ENCODE peak calls at places on chromosomes 16 and 17, in eight cellular contexts. One of them, this sample, is unnamed.

GRCh38 chr17:77506371-77506991 is 365.7 kb downstream of the SEC14L1 start:
- DNase-seq in lung: no peak
- DNase-seq in effector memory CD8-positive, alpha-beta T cell: no peak
- DNase-seq in AG09319: no peak
- DNase-seq in memory B cell: no peak
- DNase-seq in naive thymus-derived CD8-positive, alpha-beta T cell: peak; percentile 48
- DNase-seq in pancreas: no peak
- DNase-seq in fibroblast of lung: no peak
- DNase-seq in this sample: no peak

GRCh38 chr17:50290074-50290702 is 15.9 kb downstream of the TMEM92 start:
- DNase-seq in memory B cell: no peak
- DNase-seq in lung: peak; percentile 85
- DNase-seq in effector memory CD8-positive, alpha-beta T cell: no peak
- DNase-seq in naive thymus-derived CD8-positive, alpha-beta T cell: no peak
- DNase-seq in AG09319: peak; percentile 96
- DNase-seq in pancreas: peak; percentile 29
- DNase-seq in fibroblast of lung: peak; percentile 99
- DNase-seq in this sample: no peak

GRCh38 chr17:28807925-28808641 is 34.5 kb downstream of the FAM222B start:
- DNase-seq in memory B cell: no peak
- DNase-seq in fibroblast of lung: peak; percentile 89
- DNase-seq in AG09319: peak; percentile 70
- DNase-seq in pancreas: peak; percentile 18
- DNase-seq in effector memory CD8-positive, alpha-beta T cell: no peak
- DNase-seq in lung: no peak
- DNase-seq in naive thymus-derived CD8-positive, alpha-beta T cell: no peak
- DNase-seq in this sample: no peak

GRCh38 chr17:49926886-49927285 is 42.1 kb upstream of the DLX4 start:
- DNase-seq in pancreas: peak; percentile 6
- DNase-seq in AG09319: peak; percentile 3
- DNase-seq in memory B cell: no peak
- DNase-seq in fibroblast of lung: peak; percentile 6
- DNase-seq in effector memory CD8-positive, alpha-beta T cell: no peak
- DNase-seq in lung: no peak
- DNase-seq in naive thymus-derived CD8-positive, alpha-beta T cell: no peak
- DNase-seq in this sample: no peak

GRCh38 chr16:369866-370436 is 387 bp downstream of the MRPL28 start:
- DNase-seq in lung: no peak
- DNase-seq in naive thymus-derived CD8-positive, alpha-beta T cell: peak; percentile 59
- DNase-seq in AG09319: no peak
- DNase-seq in memory B cell: no peak
- DNase-seq in effector memory CD8-positive, alpha-beta T cell: no peak
- DNase-seq in fibroblast of lung: peak; percentile 23
- DNase-seq in pancreas: no peak
- DNase-seq in this sample: peak; percentile 83

GRCh38 chr17:41976142-41976768 is 9.7 kb downstream of the CNP start:
- DNase-seq in pancreas: no peak
- DNase-seq in fibroblast of lung: no peak
- DNase-seq in effector memory CD8-positive, alpha-beta T cell: no peak
- DNase-seq in lung: no peak
- DNase-seq in naive thymus-derived CD8-positive, alpha-beta T cell: no peak
- DNase-seq in AG09319: peak; percentile 31
- DNase-seq in memory B cell: no peak
- DNase-seq in this sample: no peak

GRCh38 chr17:19753049-19753444 is 4.9 kb upstream of the ALDH3A1 start:
- DNase-seq in memory B cell: no peak
- DNase-seq in naive thymus-derived CD8-positive, alpha-beta T cell: peak; percentile 22
- DNase-seq in pancreas: no peak
- DNase-seq in fibroblast of lung: peak; percentile 87
- DNase-seq in effector memory CD8-positive, alpha-beta T cell: no peak
- DNase-seq in AG09319: peak; percentile 77
- DNase-seq in lung: peak; percentile 59
- DNase-seq in this sample: peak; percentile 92

GRCh38 chr16:19295393-19295792 is 9.9 kb downstream of the CLEC19A start:
- DNase-seq in lung: no peak
- DNase-seq in effector memory CD8-positive, alpha-beta T cell: no peak
- DNase-seq in AG09319: no peak
- DNase-seq in naive thymus-derived CD8-positive, alpha-beta T cell: no peak
- DNase-seq in pancreas: no peak
- DNase-seq in memory B cell: no peak
- DNase-seq in fibroblast of lung: no peak
- DNase-seq in this sample: no peak

GRCh38 chr17:7404737-7405412 is 978 bp upstream of the TMEM256 start:
- DNase-seq in naive thymus-derived CD8-positive, alpha-beta T cell: peak; percentile 86
- DNase-seq in memory B cell: no peak
- DNase-seq in lung: peak; percentile 45
- DNase-seq in pancreas: peak; percentile 55
- DNase-seq in AG09319: no peak
- DNase-seq in fibroblast of lung: no peak
- DNase-seq in effector memory CD8-positive, alpha-beta T cell: no peak
- DNase-seq in this sample: no peak

GRCh38 chr17:3738562-3739295 is 15.0 kb downstream of the HASPIN start:
- DNase-seq in naive thymus-derived CD8-positive, alpha-beta T cell: peak; percentile 77
- DNase-seq in pancreas: peak; percentile 65
- DNase-seq in effector memory CD8-positive, alpha-beta T cell: peak; percentile 56
- DNase-seq in fibroblast of lung: peak; percentile 37
- DNase-seq in memory B cell: peak; percentile 29
- DNase-seq in AG09319: no peak
- DNase-seq in lung: peak; percentile 64
- DNase-seq in this sample: no peak

GRCh38 chr16:85610446-85611204 is 2.5 kb upstream of the GSE1 start:
- DNase-seq in pancreas: peak; percentile 90
- DNase-seq in AG09319: no peak
- DNase-seq in effector memory CD8-positive, alpha-beta T cell: peak; percentile 87
- DNase-seq in naive thymus-derived CD8-positive, alpha-beta T cell: peak; percentile 93
- DNase-seq in fibroblast of lung: peak; percentile 74
- DNase-seq in memory B cell: peak; percentile 89
- DNase-seq in lung: peak; percentile 87
- DNase-seq in this sample: peak; percentile 95

GRCh38 chr17:57861737-57862409 is 12.0 kb upstream of the MRPS23 start:
- DNase-seq in fibroblast of lung: peak; percentile 41
- DNase-seq in AG09319: no peak
- DNase-seq in memory B cell: no peak
- DNase-seq in pancreas: peak; percentile 53
- DNase-seq in lung: peak; percentile 66
- DNase-seq in effector memory CD8-positive, alpha-beta T cell: no peak
- DNase-seq in naive thymus-derived CD8-positive, alpha-beta T cell: no peak
- DNase-seq in this sample: no peak

GRCh38 chr17:80596760-80597608 is 52.3 kb downstream of the RPTOR start:
- DNase-seq in lung: no peak
- DNase-seq in pancreas: no peak
- DNase-seq in effector memory CD8-positive, alpha-beta T cell: no peak
- DNase-seq in memory B cell: no peak
- DNase-seq in AG09319: no peak
- DNase-seq in fibroblast of lung: peak; percentile 54
- DNase-seq in naive thymus-derived CD8-positive, alpha-beta T cell: no peak
- DNase-seq in this sample: no peak

GRCh38 chr17:3959295-3959899 is 4.8 kb downstream of the ATP2A3 start:
- DNase-seq in AG09319: no peak
- DNase-seq in naive thymus-derived CD8-positive, alpha-beta T cell: no peak
- DNase-seq in fibroblast of lung: peak; percentile 70
- DNase-seq in pancreas: peak; percentile 57
- DNase-seq in memory B cell: no peak
- DNase-seq in lung: no peak
- DNase-seq in effector memory CD8-positive, alpha-beta T cell: no peak
- DNase-seq in this sample: no peak

GRCh38 chr16:73154063-73154870 is 106.3 kb upstream of the ZFHX3 start:
- DNase-seq in AG09319: no peak
- DNase-seq in lung: no peak
- DNase-seq in naive thymus-derived CD8-positive, alpha-beta T cell: no peak
- DNase-seq in effector memory CD8-positive, alpha-beta T cell: no peak
- DNase-seq in fibroblast of lung: peak; percentile 5
- DNase-seq in memory B cell: no peak
- DNase-seq in pancreas: no peak
- DNase-seq in this sample: no peak

GRCh38 chr16:72937916-72938315 is 110.0 kb downstream of the ZFHX3 start:
- DNase-seq in effector memory CD8-positive, alpha-beta T cell: no peak
- DNase-seq in pancreas: no peak
- DNase-seq in lung: no peak
- DNase-seq in naive thymus-derived CD8-positive, alpha-beta T cell: no peak
- DNase-seq in memory B cell: no peak
- DNase-seq in AG09319: no peak
- DNase-seq in fibroblast of lung: no peak
- DNase-seq in this sample: no peak

GRCh38 chr17:56835259-56835575 is 1.3 kb downstream of the DGKE start:
- DNase-seq in AG09319: no peak
- DNase-seq in pancreas: no peak
- DNase-seq in lung: no peak
- DNase-seq in fibroblast of lung: no peak
- DNase-seq in effector memory CD8-positive, alpha-beta T cell: no peak
- DNase-seq in naive thymus-derived CD8-positive, alpha-beta T cell: no peak
- DNase-seq in memory B cell: no peak
- DNase-seq in this sample: no peak

GRCh38 chr16:23679986-23680336 is 1.3 kb downstream of the PLK1 start:
- DNase-seq in AG09319: no peak
- DNase-seq in effector memory CD8-positive, alpha-beta T cell: no peak
- DNase-seq in pancreas: no peak
- DNase-seq in memory B cell: no peak
- DNase-seq in lung: no peak
- DNase-seq in fibroblast of lung: no peak
- DNase-seq in naive thymus-derived CD8-positive, alpha-beta T cell: no peak
- DNase-seq in this sample: no peak

GRCh38 chr16:4373909-4374742 is 2.5 kb downstream of the VASN start:
- DNase-seq in lung: peak; percentile 70
- DNase-seq in naive thymus-derived CD8-positive, alpha-beta T cell: no peak
- DNase-seq in fibroblast of lung: peak; percentile 97
- DNase-seq in effector memory CD8-positive, alpha-beta T cell: no peak
- DNase-seq in pancreas: peak; percentile 76
- DNase-seq in AG09319: peak; percentile 98
- DNase-seq in memory B cell: no peak
- DNase-seq in this sample: no peak

GRCh38 chr16:70159355-70160348 is 13.9 kb upstream of the CLEC18C start:
- DNase-seq in effector memory CD8-positive, alpha-beta T cell: no peak
- DNase-seq in fibroblast of lung: peak; percentile 65
- DNase-seq in lung: no peak
- DNase-seq in pancreas: no peak
- DNase-seq in AG09319: no peak
- DNase-seq in naive thymus-derived CD8-positive, alpha-beta T cell: no peak
- DNase-seq in memory B cell: no peak
- DNase-seq in this sample: no peak

This sample was measured in osteocyte.